ENCODE peak calls at places on chromosomes 7 and 10, in eight cellular contexts. R is GM23338, J is Karpas-422, B is SK-N-SH, Z is OCI-LY7, Y is GM23248, X is HCT116, A is hepatocyte. P is an unnamed sample. For H3K9me2, the result is how much of the 10 kb centered on the place peaks cover.

GRCh38 chr10:103042129-103042528 is 124.0 kb downstream of the CNNM2 start:
- DNase-seq in B (no peak), J (no peak), A (no peak), Y (no peak), Z (no peak), R (peak), X (no peak), P (no peak)

GRCh38 chr10:35712486-35712885 is 70.4 kb upstream of the FZD8 start:
- DNase-seq in R (no peak), Z (no peak), B (no peak), X (no peak), Y (no peak), J (no peak), A (no peak), P (peak)

GRCh38 chr7:30598121-30598876 is 3.6 kb downstream of the GARS1 start:
- DNase-seq in R (peak), J (no peak), Y (peak), X (no peak), Z (no peak), A (no peak), B (no peak), P (no peak)

GRCh38 chr10:28326516-28327493 is 23.9 kb upstream of the MPP7 start:
- DNase-seq in Z (peak), J (no peak), R (peak), Y (no peak), A (peak), B (no peak), X (no peak), P (no peak)

GRCh38 chr7:801940-802364 is 30.3 kb upstream of the SUN1 start:
- DNase-seq in Y (peak), J (no peak), X (no peak), B (peak), R (no peak), Z (no peak), A (peak), P (no peak)

GRCh38 chr7:76327610-76328009 is 25.1 kb downstream of the HSPB1 start:
- DNase-seq in B (peak), R (no peak), Y (no peak), Z (no peak), J (no peak), A (no peak), X (no peak), P (no peak)

GRCh38 chr10:28668363-28669226 is 8.7 kb upstream of the BAMBI start:
- DNase-seq in Z (no peak), Y (peak), R (peak), B (peak), J (no peak), A (peak), X (no peak), P (no peak)

GRCh38 chr7:135200824-135201331 is 10.4 kb downstream of the WDR91 start:
- DNase-seq in X (no peak), A (no peak), J (no peak), Y (no peak), B (no peak), Z (no peak), R (no peak), P (no peak)

GRCh38 chr10:5589963-5590511 is 65.3 kb downstream of the CALML3 start:
- DNase-seq in Y (peak), A (no peak), J (no peak), Z (peak), B (no peak), X (no peak), R (no peak), P (no peak)

GRCh38 chr7:23603632-23604295 is 6.6 kb downstream of the CCDC126 start:
- DNase-seq in X (no peak), Y (no peak), J (no peak), R (no peak), B (no peak), Z (no peak), A (no peak), P (no peak)

GRCh38 chr7:23604296-23604640 is 7.1 kb downstream of the CCDC126 start:
- DNase-seq in A (no peak), X (no peak), J (no peak), Z (no peak), Y (peak), B (no peak), R (no peak), P (no peak)

GRCh38 chr7:23607130-23607529 is 9.9 kb downstream of the CCDC126 start:
- DNase-seq in Y (no peak), Z (no peak), B (no peak), J (no peak), A (no peak), R (no peak), X (no peak), P (no peak)
- H3K9me2 ChIP-seq in Y (under half), Z (under half), B (under half), J (under half), A (under half), R (under half), X (under half), P (under half)

GRCh38 chr10:69636626-69637550 is 6.8 kb downstream of the FAM241B start:
- DNase-seq in X (peak), Z (peak), A (no peak), R (peak), Y (peak), B (no peak), J (peak), P (peak)
- H3K9me2 ChIP-seq in X (under half), Z (under half), A (under half), R (under half), Y (under half), B (under half), J (under half), P (under half)

GRCh38 chr10:77430530-77430929 is 207.1 kb downstream of the KCNMA1 start:
- DNase-seq in X (no peak), J (peak), B (no peak), Y (no peak), A (no peak), R (no peak), Z (no peak), P (no peak)

GRCh38 chr10:77428776-77429395 is 208.7 kb downstream of the KCNMA1 start:
- DNase-seq in R (peak), A (peak), X (peak), Z (no peak), Y (peak), J (peak), B (no peak), P (no peak)

GRCh38 chr10:77432398-77432797 is 205.2 kb downstream of the KCNMA1 start:
- DNase-seq in Z (no peak), R (no peak), X (no peak), J (no peak), B (no peak), Y (no peak), A (no peak), P (no peak)

GRCh38 chr10:77431209-77431611 is 206.4 kb downstream of the KCNMA1 start:
- DNase-seq in Y (no peak), A (peak), X (no peak), B (no peak), J (no peak), Z (no peak), R (peak), P (no peak)

GRCh38 chr10:77431980-77432379 is 205.6 kb downstream of the KCNMA1 start:
- DNase-seq in B (no peak), R (no peak), X (no peak), Z (no peak), A (no peak), J (no peak), Y (no peak), P (no peak)
- H3K9me2 ChIP-seq in B (under half), R (under half), X (under half), Z (under half), A (under half), J (under half), Y (under half), P (under half)

DNA sequence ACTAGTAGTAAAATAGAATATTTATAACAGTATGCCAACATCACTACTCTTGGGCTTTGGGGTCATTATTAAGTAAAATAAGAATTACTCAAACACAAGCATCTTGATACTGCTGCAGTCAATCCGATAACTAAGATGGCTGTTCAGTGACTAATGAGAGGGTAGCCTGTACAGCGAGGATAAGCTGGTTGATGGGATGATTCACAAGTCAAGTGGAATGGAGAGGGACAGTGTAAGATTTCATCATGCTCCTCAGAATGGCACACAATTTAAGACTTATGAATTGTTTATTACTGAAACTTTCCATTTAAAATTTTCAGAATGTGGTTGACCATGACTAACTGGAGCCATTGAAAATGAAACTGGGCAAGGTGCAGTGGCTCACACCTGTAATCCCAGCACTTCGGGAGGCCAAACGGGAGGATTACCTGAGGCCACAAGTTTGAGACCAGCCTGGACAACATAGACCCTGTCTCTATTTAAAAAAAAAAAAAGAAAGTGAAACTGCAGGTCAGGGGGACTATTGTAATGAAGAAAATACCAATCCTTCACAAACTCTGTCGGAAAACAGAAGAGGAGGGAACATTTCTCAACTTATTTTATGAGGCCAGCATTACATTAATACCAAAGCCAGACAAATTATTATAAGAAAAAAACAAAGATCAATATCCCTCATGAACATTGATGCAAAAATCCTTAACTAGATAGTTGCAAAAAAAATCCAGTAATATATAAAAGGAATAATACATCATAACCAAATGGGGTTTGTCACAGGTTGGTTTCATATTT is 11.2 kb downstream of the AVL9 start:
- DNase-seq in A (no peak), Y (peak), Z (no peak), J (no peak), R (no peak), X (peak), B (no peak), P (peak)
- H3K9me2 ChIP-seq in A (under half), Y (under half), Z (under half), J (under half), R (under half), X (under half), B (under half), P (under half)

GRCh38 chr7:129054438-129055293 is at the start of gene TNPO3:
- DNase-seq in B (peak), J (peak), R (peak), X (peak), Y (peak), A (peak), Z (peak), P (peak)
- H3K9me2 ChIP-seq in B (under half), J (under half), R (under half), X (under half), Y (under half), A (under half), Z (under half), P (under half)

GRCh38 chr10:13462551-13462950 is 66.3 kb downstream of the BEND7 start:
- DNase-seq in A (no peak), X (no peak), Y (peak), R (no peak), Z (no peak), B (no peak), J (no peak), P (no peak)
- H3K9me2 ChIP-seq in A (under half), X (under half), Y (under half), R (under half), Z (under half), B (under half), J (under half), P (under half)

DNA sequence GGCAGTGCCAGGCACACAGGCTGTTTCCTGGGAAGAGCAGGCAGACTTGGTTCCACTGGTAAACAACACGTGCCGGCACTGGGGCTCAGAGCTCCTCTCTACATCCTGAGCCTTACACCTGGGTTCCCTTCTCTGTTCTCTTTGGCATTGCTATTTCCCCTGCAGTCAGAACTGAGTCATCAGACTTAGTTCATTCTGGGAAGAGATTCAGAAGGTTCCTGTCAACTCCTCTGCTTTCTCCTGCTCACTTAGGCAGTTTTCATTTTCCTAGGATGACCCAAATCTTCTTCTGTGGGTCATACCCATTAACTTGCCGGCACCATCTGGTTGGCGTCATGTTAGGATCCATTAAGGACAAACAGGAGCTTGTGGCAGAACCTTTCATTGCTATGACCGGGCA is 33.4 kb upstream of the LRRC18 start:
- DNase-seq in Y (peak), X (no peak), B (no peak), J (no peak), R (no peak), A (no peak), Z (no peak), P (no peak)
- H3K9me2 ChIP-seq in Y (under half), X (under half), B (under half), J (under half), R (under half), A (under half), Z (under half), P (under half)